ENCODE peak calls at places on chromosomes 16 and 17, in ten cellular contexts. Q, L, U, V, R, C, T, J, S and D are unnamed samples.
A peak's percentile ranks its signal among the peaks of the same experiment; 100 is the strongest.

GRCh38 chr16:11913425-11914079 is 2.2 kb downstream of the GSPT1 start:
- DNase-seq in V (no peak), S (no peak), R (peak; percentile 66), U (no peak), J (peak; percentile 2), T (no peak), C (no peak), L (peak; percentile 29), Q (no peak), D (no peak)

GRCh38 chr16:2043980-2044451 is 3.6 kb downstream of the NTHL1 start:
- DNase-seq in U (no peak), T (no peak), S (peak; percentile 81), J (no peak), R (no peak), Q (no peak), L (no peak), V (no peak), C (no peak), D (peak; percentile 83)

GRCh38 chr17:50345443-50346312 is at the start of gene XYLT2:
- DNase-seq in Q (peak; percentile 89), T (peak; percentile 94), U (peak; percentile 82), S (peak; percentile 73), J (peak; percentile 91), L (peak; percentile 91), R (peak; percentile 72), C (peak; percentile 91), V (peak; percentile 73), D (peak; percentile 53)

GRCh38 chr16:60137891-60138290 is 1403.8 kb upstream of the GOT2 start:
- DNase-seq in J (no peak), V (no peak), L (no peak), C (no peak), T (no peak), R (no peak), Q (no peak), S (no peak), U (no peak), D (no peak)

GRCh38 chr16:68844211-68844564 is 857 bp downstream of the TANGO6 start:
- DNase-seq in S (no peak), C (no peak), R (no peak), J (no peak), L (no peak), U (no peak), Q (no peak), V (no peak), T (peak; percentile 4), D (no peak)

GRCh38 chr16:54098247-54098646 is 188.3 kb downstream of the IRX3 start:
- DNase-seq in J (no peak), T (no peak), U (no peak), L (no peak), C (no peak), V (no peak), S (no peak), R (no peak), Q (no peak), D (peak; percentile 14)

GRCh38 chr16:15403392-15403995 is 7.9 kb downstream of the MPV17L start:
- DNase-seq in T (no peak), C (no peak), L (no peak), U (no peak), J (no peak), S (no peak), Q (no peak), V (no peak), R (peak; percentile 5), D (no peak)

GRCh38 chr16:89244754-89245153 is 27.3 kb downstream of the ZNF778 start:
- DNase-seq in J (no peak), Q (no peak), C (no peak), U (no peak), T (no peak), V (no peak), L (no peak), R (no peak), S (no peak), D (no peak)

GRCh38 chr17:3475812-3476686 is at the start of gene ASPA:
- DNase-seq in V (no peak), J (no peak), L (no peak), S (no peak), C (no peak), U (no peak), T (no peak), R (peak; percentile 46), Q (no peak), D (no peak)

GRCh38 chr16:65663774-65664173 is 541.9 kb upstream of the CDH11 start:
- DNase-seq in L (no peak), V (no peak), S (no peak), Q (no peak), R (no peak), T (no peak), C (no peak), J (no peak), U (no peak), D (no peak)

GRCh38 chr16:87581867-87582220 is 20.5 kb upstream of the JPH3 start:
- DNase-seq in T (no peak), S (no peak), Q (no peak), L (no peak), J (no peak), V (no peak), R (peak; percentile 99), C (peak; percentile 82), U (no peak), D (no peak)

GRCh38 chr16:56252835-56253234 is 61.5 kb downstream of the GNAO1 start:
- DNase-seq in U (no peak), T (no peak), J (no peak), R (no peak), L (no peak), S (no peak), V (no peak), C (no peak), Q (no peak), D (no peak)

GRCh38 chr17:77068915-77069314 is 71.9 kb upstream of the SEC14L1 start:
- DNase-seq in C (no peak), T (no peak), J (no peak), V (no peak), U (no peak), S (no peak), Q (no peak), L (no peak), R (no peak), D (no peak)

GRCh38 chr17:35801583-35802224 is 6.3 kb upstream of the MMP28 start:
- DNase-seq in T (no peak), Q (no peak), L (peak; percentile 44), C (no peak), R (peak; percentile 47), V (no peak), U (no peak), J (no peak), S (no peak), D (peak; percentile 73)